ENCODE peak calls at places on chromosomes 2 and 18, in four cellular contexts. L is kidney, U is ovary, P is A673. X is an unnamed sample. For H3K36me3 and H3K9me3, the result is how much of the 10 kb centered on the place peaks cover.

GRCh38 chr2:55391615-55392242 is 27.9 kb downstream of the CCDC88A start:
- DNase-seq in L (no peak), U (no peak), P (no peak), X (peak)

GRCh38 chr2:56587456-56587855 is 403.7 kb downstream of the CCDC85A start:
- DNase-seq in L (no peak), U (no peak), P (no peak), X (no peak)

GRCh38 chr2:230423851-230424458 is 8.0 kb downstream of the SP100 start:
- DNase-seq in L (no peak), U (no peak), P (no peak), X (no peak)

GRCh38 chr18:54086046-54086802 is 138.2 kb downstream of the MBD2 start:
- DNase-seq in L (no peak), U (no peak), P (peak), X (no peak)

GRCh38 chr18:35117372-35117771 is 76.2 kb downstream of the MAPRE2 start:
- DNase-seq in L (no peak), U (no peak), P (no peak), X (no peak)

GRCh38 chr2:38629684-38630083 is 27.0 kb upstream of the HNRNPLL start:
- DNase-seq in L (no peak), U (no peak), P (no peak), X (no peak)

GRCh38 chr18:63119647-63120046 is 199.9 kb downstream of the BCL2 start:
- DNase-seq in L (no peak), U (no peak), P (peak), X (peak)

GRCh38 chr18:23982154-23983071 is 32.1 kb upstream of the TTC39C start:
- DNase-seq in L (peak), U (peak), P (no peak), X (peak)

DNA sequence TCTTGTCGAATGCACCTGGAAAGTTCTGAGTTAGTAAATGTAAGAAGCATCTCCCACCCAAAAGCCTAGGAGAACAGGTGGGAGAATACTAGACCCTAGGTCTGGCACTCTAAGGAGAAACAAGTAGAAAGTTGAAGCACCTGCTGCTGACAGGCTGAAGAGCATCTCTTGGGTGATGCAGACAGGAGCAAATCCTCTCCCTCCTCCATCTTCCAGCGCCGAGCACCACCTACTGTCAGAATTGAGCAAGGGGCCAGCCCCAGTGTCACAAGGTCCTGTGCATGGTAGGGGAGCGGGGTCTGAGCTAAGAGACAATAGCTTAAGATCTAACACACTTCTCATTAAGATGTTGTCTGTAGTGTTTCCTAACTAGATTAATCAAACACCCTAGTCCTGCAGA is 52.9 kb downstream of the HK2 start:
- DNase-seq in L (no peak), U (no peak), P (no peak), X (no peak)
- H3K36me3 ChIP-seq in L (under half), U (under half), P (half or more), X (under half)

GRCh38 chr2:107469437-107469995 is 357.2 kb upstream of the RGPD4 start:
- DNase-seq in L (peak), U (no peak), P (no peak), X (no peak)

GRCh38 chr2:107467414-107467813 is 359.3 kb upstream of the RGPD4 start:
- DNase-seq in L (no peak), U (no peak), P (no peak), X (no peak)

GRCh38 chr2:107475859-107476258 is 350.8 kb upstream of the RGPD4 start:
- DNase-seq in L (no peak), U (no peak), P (no peak), X (no peak)

DNA sequence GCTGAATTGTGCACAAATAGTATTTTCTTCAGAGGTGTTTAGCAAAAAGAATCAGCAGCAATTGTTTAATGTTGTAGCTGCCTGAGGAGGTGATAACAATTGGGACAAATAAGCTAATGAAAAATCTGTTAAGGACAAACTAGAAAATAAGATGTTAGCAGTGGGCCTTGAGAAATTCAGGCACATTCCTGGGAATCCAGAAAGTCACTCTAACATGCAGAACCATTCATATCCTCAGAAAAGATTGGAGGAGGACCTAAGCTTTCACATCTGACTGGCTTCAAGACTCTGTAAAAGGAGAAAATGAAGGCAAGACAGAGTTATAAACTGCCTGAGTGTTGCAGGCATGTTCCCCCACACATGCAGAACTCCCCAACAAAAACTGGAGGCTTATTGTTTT is 353.5 kb upstream of the RGPD4 start:
- DNase-seq in L (no peak), U (no peak), P (no peak), X (no peak)
- H3K9me3 ChIP-seq in L (under half), U (under half), P (under half), X (under half)

DNA sequence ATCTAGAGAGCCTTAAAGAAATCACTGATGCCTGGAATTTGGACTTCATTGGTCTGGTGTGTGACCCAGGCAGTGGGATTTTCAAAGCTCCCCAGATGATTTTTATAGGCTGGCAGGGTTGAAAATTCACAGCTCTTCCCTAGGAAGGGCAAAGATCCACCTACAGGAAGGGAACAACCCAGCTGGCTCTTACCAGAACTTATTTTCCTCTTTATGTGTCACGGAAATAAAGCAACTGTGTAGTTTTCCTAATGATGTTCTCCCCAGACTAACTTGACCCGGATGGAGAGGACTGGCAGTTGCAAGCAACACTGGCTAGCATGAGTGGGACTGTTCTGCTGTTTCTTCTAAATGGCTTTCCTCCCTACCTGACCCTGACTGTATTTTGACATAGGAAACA is 235.6 kb downstream of the ALPK2 start:
- DNase-seq in L (no peak), U (no peak), P (no peak), X (no peak)
- H3K36me3 ChIP-seq in L (under half), U (under half), P (under half), X (under half)

DNA sequence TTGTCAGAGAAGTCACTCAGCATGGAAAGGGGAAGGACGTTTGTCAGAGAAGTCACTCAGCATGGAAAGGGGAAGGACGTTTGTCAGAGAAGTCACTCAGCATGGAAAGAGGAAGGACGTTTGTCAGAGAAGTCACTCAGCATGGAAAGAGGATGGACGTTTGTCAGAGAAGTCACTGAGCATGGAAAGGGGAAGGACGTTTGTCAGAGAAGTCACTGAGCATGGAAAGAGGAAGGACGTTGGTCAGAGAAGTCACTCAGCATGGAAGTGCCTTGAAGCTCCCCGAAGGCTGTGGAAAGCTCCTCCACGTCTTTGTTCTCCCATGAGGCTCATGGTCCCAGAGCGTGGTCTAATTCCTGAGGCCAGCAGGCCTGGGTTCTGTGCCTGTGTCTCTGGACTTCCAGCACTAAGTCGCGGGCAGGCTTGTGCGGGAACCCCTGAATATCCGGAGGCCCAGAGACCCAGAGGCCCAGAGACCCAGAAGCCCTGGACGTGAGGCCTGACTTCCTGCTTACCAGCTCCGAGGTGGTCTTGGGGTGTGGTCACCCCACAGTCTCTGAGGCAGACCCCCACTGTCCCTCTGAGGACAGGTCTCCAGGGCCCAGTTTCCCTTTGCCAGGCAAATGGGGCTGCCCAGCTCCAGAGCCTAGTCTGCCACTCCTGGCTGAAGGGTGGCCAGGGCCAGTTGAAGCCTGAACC is 70.4 kb upstream of the TWIST2 start:
- DNase-seq in L (no peak), U (no peak), P (no peak), X (no peak)
- H3K9me3 ChIP-seq in L (under half), U (under half), P (under half), X (under half)

DNA sequence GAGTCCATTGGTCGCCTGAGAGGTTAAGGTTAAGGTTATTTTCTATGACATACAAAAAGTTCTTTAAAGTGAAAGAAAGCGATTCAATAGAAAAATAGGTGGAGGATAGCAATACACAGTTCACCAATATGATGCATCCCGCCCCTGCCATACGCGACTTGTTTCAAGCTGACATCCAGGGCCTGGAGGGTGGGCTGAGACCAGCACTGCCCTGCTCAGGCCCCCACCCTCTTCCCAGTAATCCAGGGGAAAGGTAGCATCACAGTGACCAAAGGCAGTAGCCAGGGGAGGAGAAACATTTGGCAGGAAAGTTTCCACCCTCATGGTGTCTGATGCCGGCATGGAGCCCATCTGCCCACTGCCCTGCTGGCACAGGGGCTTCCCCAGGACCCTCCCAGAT is 11.0 kb upstream of the ANO7 start:
- DNase-seq in L (no peak), U (no peak), P (no peak), X (no peak)
- H3K36me3 ChIP-seq in L (under half), U (under half), P (under half), X (under half)

DNA sequence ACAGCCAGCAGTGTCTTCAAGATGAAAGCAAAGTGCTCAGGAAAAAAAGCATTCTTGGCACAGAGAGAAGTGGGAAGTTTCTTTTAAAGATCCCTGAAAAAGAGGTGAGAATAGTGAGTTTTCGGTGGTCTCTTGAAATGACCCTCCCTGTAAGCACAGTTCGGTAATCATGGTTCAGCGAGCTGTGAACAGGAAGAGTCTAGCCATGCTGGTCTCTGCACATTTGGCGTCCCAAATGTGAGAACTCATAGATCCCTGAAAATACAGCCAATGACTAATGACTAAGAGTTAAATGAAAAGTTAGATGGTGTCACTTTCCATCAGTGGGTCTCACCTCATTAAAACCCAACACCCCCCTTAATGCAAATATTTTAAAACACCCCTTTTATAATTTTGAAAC is 3.4 kb downstream of the IL1R1 start:
- DNase-seq in L (no peak), U (no peak), P (no peak), X (no peak)
- H3K9me3 ChIP-seq in L (under half), U (under half), P (under half), X (under half)

GRCh38 chr2:216146573-216146972 is 37.4 kb downstream of the XRCC5 start:
- DNase-seq in L (no peak), U (no peak), P (no peak), X (no peak)

GRCh38 chr2:216144857-216145256 is 35.7 kb downstream of the XRCC5 start:
- DNase-seq in L (no peak), U (no peak), P (no peak), X (no peak)

GRCh38 chr2:216142540-216142939 is 33.4 kb downstream of the XRCC5 start:
- DNase-seq in L (no peak), U (no peak), P (no peak), X (no peak)

GRCh38 chr2:216147172-216148131 is 38.3 kb downstream of the XRCC5 start:
- DNase-seq in L (no peak), U (no peak), P (no peak), X (no peak)

DNA sequence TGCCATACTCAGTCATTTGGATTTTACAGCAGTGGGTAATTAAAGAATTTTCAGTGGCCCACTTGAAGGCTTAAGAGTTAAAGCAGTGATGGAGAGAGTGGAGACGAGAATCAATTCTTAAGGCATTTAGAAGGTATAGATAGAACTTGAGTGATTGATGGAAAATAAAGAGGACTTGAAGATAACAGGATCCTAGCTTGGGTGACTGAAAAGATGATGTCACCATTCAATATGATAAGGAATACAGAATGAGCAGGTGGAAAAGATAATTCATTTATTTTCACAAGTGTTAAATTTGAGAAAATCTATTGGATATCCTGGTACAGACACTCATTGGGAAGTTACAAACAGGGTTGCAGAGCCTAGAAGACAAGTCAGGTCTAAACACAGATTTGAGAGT is 35.2 kb downstream of the XRCC5 start:
- DNase-seq in L (no peak), U (no peak), P (no peak), X (no peak)
- H3K36me3 ChIP-seq in L (under half), U (under half), P (half or more), X (half or more)

GRCh38 chr2:35787302-35788031 is 568.1 kb upstream of the CRIM1 start:
- DNase-seq in L (no peak), U (no peak), P (no peak), X (no peak)

GRCh38 chr2:35788543-35788942 is 567.0 kb upstream of the CRIM1 start:
- DNase-seq in L (no peak), U (no peak), P (no peak), X (no peak)

GRCh38 chr2:35785564-35785963 is 570.0 kb upstream of the CRIM1 start:
- DNase-seq in L (no peak), U (no peak), P (no peak), X (no peak)

GRCh38 chr2:35783723-35784122 is 571.9 kb upstream of the CRIM1 start:
- DNase-seq in L (no peak), U (no peak), P (no peak), X (no peak)

GRCh38 chr2:35784777-35785176 is 570.8 kb upstream of the CRIM1 start:
- DNase-seq in L (no peak), U (no peak), P (no peak), X (no peak)
- H3K9me3 ChIP-seq in L (under half), U (under half), P (under half), X (under half)

GRCh38 chr2:127847926-127848325 is 10.0 kb downstream of the POLR2D start:
- DNase-seq in L (no peak), U (no peak), P (no peak), X (no peak)
- H3K36me3 ChIP-seq in L (under half), U (under half), P (half or more), X (under half)

DNA sequence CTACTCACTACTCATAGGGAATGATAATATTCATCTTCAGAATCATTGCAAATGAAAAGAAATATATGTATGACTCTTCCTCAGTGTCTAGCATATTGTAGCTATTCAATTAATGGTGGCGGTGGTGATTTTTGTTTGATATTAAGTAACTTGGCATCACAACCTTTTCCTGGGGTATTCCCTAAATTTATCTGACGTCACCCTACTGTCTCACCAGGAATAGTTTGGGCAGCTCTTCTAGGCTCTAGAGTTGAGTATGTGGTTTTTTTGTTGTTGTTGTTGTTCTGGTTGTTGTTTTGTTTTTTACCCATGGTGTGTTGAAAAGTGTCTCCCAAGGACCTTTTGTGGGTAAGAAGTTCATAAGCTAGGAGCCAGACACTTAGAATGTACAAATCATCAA is 1320.3 kb upstream of the LRRTM1 start:
- DNase-seq in L (no peak), U (no peak), P (no peak), X (no peak)
- H3K9me3 ChIP-seq in L (under half), U (under half), P (under half), X (under half)

X was measured in BE2C.